ENCODE peak calls at places on chromosomes 4 and X, in ten cellular contexts. One of them, this sample, is unnamed.
A peak's percentile ranks its signal among the peaks of the same experiment; 100 is the strongest.

GRCh38 chrX:23773601-23774175 is 9.3 kb upstream of the SAT1 start:
- DNase-seq in neuronal stem cell: no peak
- DNase-seq in thoracic aorta: no peak
- DNase-seq in astrocyte: no peak
- DNase-seq in CD8-positive, alpha-beta memory T cell: peak; percentile 72
- DNase-seq in suprapubic skin: no peak
- DNase-seq in uterus: no peak
- DNase-seq in tibial nerve: no peak
- DNase-seq in thyroid gland: no peak
- DNase-seq in upper lobe of right lung: no peak
- DNase-seq in this sample: no peak

GRCh38 chrX:40155617-40156471 is 58.1 kb upstream of the BCOR start:
- DNase-seq in neuronal stem cell: no peak
- DNase-seq in thoracic aorta: no peak
- DNase-seq in astrocyte: no peak
- DNase-seq in CD8-positive, alpha-beta memory T cell: no peak
- DNase-seq in suprapubic skin: no peak
- DNase-seq in uterus: no peak
- DNase-seq in tibial nerve: no peak
- DNase-seq in thyroid gland: no peak
- DNase-seq in upper lobe of right lung: no peak
- DNase-seq in this sample: no peak

GRCh38 chrX:41529221-41529620 is 82.1 kb downstream of the NYX start:
- DNase-seq in neuronal stem cell: no peak
- DNase-seq in thoracic aorta: no peak
- DNase-seq in astrocyte: no peak
- DNase-seq in CD8-positive, alpha-beta memory T cell: no peak
- DNase-seq in suprapubic skin: no peak
- DNase-seq in uterus: no peak
- DNase-seq in tibial nerve: no peak
- DNase-seq in thyroid gland: no peak
- DNase-seq in upper lobe of right lung: no peak
- DNase-seq in this sample: no peak

GRCh38 chrX:64885850-64886249 is 90.4 kb downstream of the ZC4H2 start:
- DNase-seq in neuronal stem cell: no peak
- DNase-seq in thoracic aorta: no peak
- DNase-seq in astrocyte: no peak
- DNase-seq in CD8-positive, alpha-beta memory T cell: no peak
- DNase-seq in suprapubic skin: no peak
- DNase-seq in uterus: no peak
- DNase-seq in tibial nerve: no peak
- DNase-seq in thyroid gland: peak; percentile 2
- DNase-seq in upper lobe of right lung: no peak
- DNase-seq in this sample: no peak

GRCh38 chr4:14719053-14719452 is 283.2 kb upstream of the CPEB2 start:
- DNase-seq in neuronal stem cell: no peak
- DNase-seq in thoracic aorta: peak; percentile 3
- DNase-seq in astrocyte: peak; percentile 61
- DNase-seq in CD8-positive, alpha-beta memory T cell: no peak
- DNase-seq in suprapubic skin: no peak
- DNase-seq in uterus: no peak
- DNase-seq in tibial nerve: no peak
- DNase-seq in thyroid gland: no peak
- DNase-seq in upper lobe of right lung: no peak
- DNase-seq in this sample: no peak

GRCh38 chr4:140309124-140309870 is 64.1 kb upstream of the SCOC start:
- DNase-seq in neuronal stem cell: no peak
- DNase-seq in thoracic aorta: no peak
- DNase-seq in astrocyte: peak; percentile 71
- DNase-seq in CD8-positive, alpha-beta memory T cell: no peak
- DNase-seq in suprapubic skin: no peak
- DNase-seq in uterus: no peak
- DNase-seq in tibial nerve: no peak
- DNase-seq in thyroid gland: no peak
- DNase-seq in upper lobe of right lung: no peak
- DNase-seq in this sample: peak; percentile 39

GRCh38 chr4:98946359-98946758 is 17.4 kb upstream of the EIF4E start:
- DNase-seq in neuronal stem cell: no peak
- DNase-seq in thoracic aorta: no peak
- DNase-seq in astrocyte: no peak
- DNase-seq in CD8-positive, alpha-beta memory T cell: no peak
- DNase-seq in suprapubic skin: no peak
- DNase-seq in uterus: no peak
- DNase-seq in tibial nerve: no peak
- DNase-seq in thyroid gland: no peak
- DNase-seq in upper lobe of right lung: no peak
- DNase-seq in this sample: no peak

GRCh38 chr4:138666366-138666765 is 349.2 kb upstream of the NOCT start:
- DNase-seq in neuronal stem cell: no peak
- DNase-seq in thoracic aorta: no peak
- DNase-seq in astrocyte: peak; percentile 58
- DNase-seq in CD8-positive, alpha-beta memory T cell: no peak
- DNase-seq in suprapubic skin: no peak
- DNase-seq in uterus: no peak
- DNase-seq in tibial nerve: no peak
- DNase-seq in thyroid gland: no peak
- DNase-seq in upper lobe of right lung: no peak
- DNase-seq in this sample: no peak

GRCh38 chr4:374298-375160 is 36.9 kb downstream of the ZNF141 start:
- DNase-seq in neuronal stem cell: no peak
- DNase-seq in thoracic aorta: no peak
- DNase-seq in astrocyte: no peak
- DNase-seq in CD8-positive, alpha-beta memory T cell: no peak
- DNase-seq in suprapubic skin: no peak
- DNase-seq in uterus: no peak
- DNase-seq in tibial nerve: no peak
- DNase-seq in thyroid gland: no peak
- DNase-seq in upper lobe of right lung: no peak
- DNase-seq in this sample: no peak
- H3K4me3 ChIP-seq in neuronal stem cell: no peak overlapping the region
- H3K4me3 ChIP-seq in thoracic aorta: peak overlapping the region; percentile 18
- H3K4me3 ChIP-seq in astrocyte: no peak overlapping the region
- H3K4me3 ChIP-seq in CD8-positive, alpha-beta memory T cell: peak overlapping the region; percentile 20
- H3K4me3 ChIP-seq in suprapubic skin: no peak overlapping the region
- H3K4me3 ChIP-seq in uterus: no peak overlapping the region
- H3K4me3 ChIP-seq in tibial nerve: no peak overlapping the region
- H3K4me3 ChIP-seq in thyroid gland: no peak overlapping the region
- H3K4me3 ChIP-seq in upper lobe of right lung: no peak overlapping the region
- H3K4me3 ChIP-seq in this sample: no peak overlapping the region

DNA sequence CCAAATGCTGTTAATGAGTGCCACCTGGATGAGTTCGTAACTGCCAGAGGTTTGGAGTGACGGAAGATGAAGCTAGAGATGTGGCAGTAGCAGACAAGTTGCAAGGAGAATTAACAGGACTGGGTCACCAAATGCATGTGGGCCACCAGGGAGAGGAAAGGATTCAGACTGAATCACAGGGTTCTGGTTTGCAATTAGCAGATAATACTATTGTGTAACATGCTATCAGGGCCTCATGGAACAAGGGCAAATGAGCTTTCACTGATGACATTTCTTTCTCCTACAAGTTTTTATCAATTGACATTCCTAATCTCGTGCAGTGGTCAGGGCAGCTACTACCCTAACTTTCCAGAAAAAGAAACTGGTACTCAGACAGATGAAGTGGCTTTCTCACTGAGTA is 21.4 kb downstream of the GAB3 start:
- DNase-seq in neuronal stem cell: no peak
- DNase-seq in thoracic aorta: no peak
- DNase-seq in astrocyte: no peak
- DNase-seq in CD8-positive, alpha-beta memory T cell: no peak
- DNase-seq in suprapubic skin: no peak
- DNase-seq in uterus: no peak
- DNase-seq in tibial nerve: no peak
- DNase-seq in thyroid gland: no peak
- DNase-seq in upper lobe of right lung: no peak
- DNase-seq in this sample: no peak
- H3K4me1 ChIP-seq in neuronal stem cell: no peaks in the 10 kb centered on the region
- H3K4me1 ChIP-seq in thoracic aorta: peaks cover 92% of the 10 kb centered on the region
- H3K4me1 ChIP-seq in astrocyte: peaks cover 56% of the 10 kb centered on the region
- H3K4me1 ChIP-seq in CD8-positive, alpha-beta memory T cell: peaks cover 65% of the 10 kb centered on the region
- H3K4me1 ChIP-seq in suprapubic skin: peaks cover 34% of the 10 kb centered on the region
- H3K4me1 ChIP-seq in uterus: peaks cover 4% of the 10 kb centered on the region
- H3K4me1 ChIP-seq in tibial nerve: no peaks in the 10 kb centered on the region
- H3K4me1 ChIP-seq in thyroid gland: peaks cover 65% of the 10 kb centered on the region
- H3K4me1 ChIP-seq in upper lobe of right lung: peaks cover 75% of the 10 kb centered on the region
- H3K4me1 ChIP-seq in this sample: peaks cover 47% of the 10 kb centered on the region

DNA sequence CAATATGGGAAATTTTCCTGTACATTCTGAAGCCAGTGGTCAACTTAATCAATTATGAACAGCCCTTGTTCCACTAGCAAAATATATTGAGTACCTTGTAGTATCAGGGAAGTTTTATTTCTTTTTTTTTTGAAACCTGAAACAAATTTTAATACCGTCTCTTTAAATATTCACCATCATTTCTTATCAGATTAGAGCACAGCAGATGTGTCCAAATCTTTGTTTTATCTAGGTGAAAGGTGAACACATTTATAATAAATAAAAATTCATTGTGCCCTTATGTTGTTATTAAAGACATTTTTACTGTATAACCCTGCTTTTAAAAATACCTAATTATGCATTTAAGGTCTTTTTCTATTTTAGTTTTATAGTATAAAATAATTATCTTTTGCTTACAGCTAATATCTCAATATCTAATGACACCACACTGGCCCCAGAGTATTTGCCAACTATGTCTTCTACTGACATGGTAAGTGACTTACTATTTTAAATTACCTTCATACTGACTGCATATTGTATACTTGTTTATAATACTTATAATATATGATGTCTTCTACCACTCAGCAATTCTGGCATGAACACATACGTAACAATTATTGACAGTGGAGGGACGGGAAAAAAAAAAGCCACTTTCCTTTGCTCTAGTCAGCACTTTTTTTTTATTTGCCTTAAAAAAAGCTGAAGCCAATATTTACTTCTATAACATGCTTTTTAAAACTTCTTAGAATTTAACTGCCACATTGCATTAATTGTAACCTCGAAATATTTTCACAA is 147.9 kb downstream of the SLC4A4 start:
- DNase-seq in neuronal stem cell: no peak
- DNase-seq in thoracic aorta: no peak
- DNase-seq in astrocyte: no peak
- DNase-seq in CD8-positive, alpha-beta memory T cell: no peak
- DNase-seq in suprapubic skin: no peak
- DNase-seq in uterus: no peak
- DNase-seq in tibial nerve: no peak
- DNase-seq in thyroid gland: no peak
- DNase-seq in upper lobe of right lung: no peak
- DNase-seq in this sample: no peak
- H3K4me3 ChIP-seq in neuronal stem cell: no peak overlapping the region
- H3K4me3 ChIP-seq in thoracic aorta: no peak overlapping the region
- H3K4me3 ChIP-seq in astrocyte: no peak overlapping the region
- H3K4me3 ChIP-seq in CD8-positive, alpha-beta memory T cell: no peak overlapping the region
- H3K4me3 ChIP-seq in suprapubic skin: no peak overlapping the region
- H3K4me3 ChIP-seq in uterus: no peak overlapping the region
- H3K4me3 ChIP-seq in tibial nerve: no peak overlapping the region
- H3K4me3 ChIP-seq in thyroid gland: no peak overlapping the region
- H3K4me3 ChIP-seq in upper lobe of right lung: no peak overlapping the region
- H3K4me3 ChIP-seq in this sample: peak overlapping the region; percentile 31

GRCh38 chr4:112564706-112565270 is 48.8 kb upstream of the NEUROG2 start:
- DNase-seq in neuronal stem cell: no peak
- DNase-seq in thoracic aorta: no peak
- DNase-seq in astrocyte: no peak
- DNase-seq in CD8-positive, alpha-beta memory T cell: no peak
- DNase-seq in suprapubic skin: no peak
- DNase-seq in uterus: no peak
- DNase-seq in tibial nerve: no peak
- DNase-seq in thyroid gland: no peak
- DNase-seq in upper lobe of right lung: no peak
- DNase-seq in this sample: no peak

GRCh38 chr4:112563431-112564200 is 47.6 kb upstream of the NEUROG2 start:
- DNase-seq in neuronal stem cell: no peak
- DNase-seq in thoracic aorta: no peak
- DNase-seq in astrocyte: no peak
- DNase-seq in CD8-positive, alpha-beta memory T cell: no peak
- DNase-seq in suprapubic skin: no peak
- DNase-seq in uterus: no peak
- DNase-seq in tibial nerve: no peak
- DNase-seq in thyroid gland: no peak
- DNase-seq in upper lobe of right lung: no peak
- DNase-seq in this sample: no peak

GRCh38 chr4:112562254-112562653 is 46.3 kb upstream of the NEUROG2 start:
- DNase-seq in neuronal stem cell: no peak
- DNase-seq in thoracic aorta: no peak
- DNase-seq in astrocyte: no peak
- DNase-seq in CD8-positive, alpha-beta memory T cell: no peak
- DNase-seq in suprapubic skin: no peak
- DNase-seq in uterus: no peak
- DNase-seq in tibial nerve: no peak
- DNase-seq in thyroid gland: no peak
- DNase-seq in upper lobe of right lung: no peak
- DNase-seq in this sample: no peak

DNA sequence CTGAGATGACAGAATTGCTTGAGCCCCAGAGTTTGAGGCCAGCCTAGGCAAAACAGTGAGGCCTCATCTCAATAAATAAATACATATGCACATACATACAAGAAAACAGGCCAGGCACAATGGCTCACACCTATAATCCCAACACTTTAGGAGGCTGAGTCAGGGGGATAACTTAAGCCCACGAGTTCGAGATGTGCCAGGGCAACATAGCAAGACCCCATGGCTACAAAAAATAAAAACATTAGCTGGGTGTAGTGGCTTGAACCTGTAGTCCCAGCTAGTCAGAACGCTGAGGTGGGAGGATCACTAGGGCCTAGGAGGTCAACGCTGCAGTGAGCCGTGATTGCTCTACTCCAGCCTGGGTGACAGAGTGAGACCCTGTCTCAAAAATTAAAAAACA is 51.6 kb upstream of the NEUROG2 start:
- DNase-seq in neuronal stem cell: no peak
- DNase-seq in thoracic aorta: no peak
- DNase-seq in astrocyte: no peak
- DNase-seq in CD8-positive, alpha-beta memory T cell: no peak
- DNase-seq in suprapubic skin: no peak
- DNase-seq in uterus: no peak
- DNase-seq in tibial nerve: no peak
- DNase-seq in thyroid gland: no peak
- DNase-seq in upper lobe of right lung: no peak
- DNase-seq in this sample: no peak
- H3K4me1 ChIP-seq in neuronal stem cell: no peaks in the 10 kb centered on the region
- H3K4me1 ChIP-seq in thoracic aorta: no peaks in the 10 kb centered on the region
- H3K4me1 ChIP-seq in astrocyte: no peaks in the 10 kb centered on the region
- H3K4me1 ChIP-seq in CD8-positive, alpha-beta memory T cell: no peaks in the 10 kb centered on the region
- H3K4me1 ChIP-seq in suprapubic skin: no peaks in the 10 kb centered on the region
- H3K4me1 ChIP-seq in uterus: no peaks in the 10 kb centered on the region
- H3K4me1 ChIP-seq in tibial nerve: no peaks in the 10 kb centered on the region
- H3K4me1 ChIP-seq in thyroid gland: no peaks in the 10 kb centered on the region
- H3K4me1 ChIP-seq in upper lobe of right lung: no peaks in the 10 kb centered on the region
- H3K4me1 ChIP-seq in this sample: no peaks in the 10 kb centered on the region

This sample was measured in gastrocnemius medialis.